ENCODE peak calls at places on chromosomes 16 and 17, in ten cellular contexts. One of them, this sample, is unnamed.

GRCh38 chr16:657487-657886 is 8.3 kb downstream of the WDR90 start:
- DNase-seq in HCT116: no peak
- DNase-seq in IMR-90: no peak
- DNase-seq in GM23248: no peak
- DNase-seq in neuronal stem cell: no peak
- DNase-seq in mesendoderm: no peak
- DNase-seq in neural progenitor cell: no peak
- DNase-seq in colonic mucosa: no peak
- DNase-seq in fibroblast of lung: no peak
- DNase-seq in keratinocyte: no peak
- DNase-seq in this sample: no peak

GRCh38 chr17:68296217-68297140 is 5.2 kb downstream of the ARSG start:
- DNase-seq in keratinocyte: no peak
- DNase-seq in fibroblast of lung: no peak
- DNase-seq in IMR-90: no peak
- DNase-seq in mesendoderm: peak
- DNase-seq in colonic mucosa: peak
- DNase-seq in neural progenitor cell: no peak
- DNase-seq in GM23248: peak
- DNase-seq in HCT116: no peak
- DNase-seq in neuronal stem cell: no peak
- DNase-seq in this sample: no peak

GRCh38 chr16:34050787-34051320 is 591.4 kb downstream of the TP53TG3F start:
- DNase-seq in IMR-90: no peak
- DNase-seq in mesendoderm: no peak
- DNase-seq in keratinocyte: no peak
- DNase-seq in colonic mucosa: no peak
- DNase-seq in neuronal stem cell: no peak
- DNase-seq in neural progenitor cell: no peak
- DNase-seq in fibroblast of lung: no peak
- DNase-seq in GM23248: no peak
- DNase-seq in HCT116: no peak
- DNase-seq in this sample: no peak

GRCh38 chr17:38464723-38465419 is 36.6 kb downstream of the ARHGAP23 start:
- DNase-seq in fibroblast of lung: peak
- DNase-seq in IMR-90: peak
- DNase-seq in neural progenitor cell: peak
- DNase-seq in GM23248: peak
- DNase-seq in HCT116: peak
- DNase-seq in mesendoderm: no peak
- DNase-seq in keratinocyte: peak
- DNase-seq in colonic mucosa: peak
- DNase-seq in neuronal stem cell: no peak
- DNase-seq in this sample: no peak

GRCh38 chr17:5832886-5833285 is 237.3 kb upstream of the WSCD1 start:
- DNase-seq in GM23248: peak
- DNase-seq in neuronal stem cell: peak
- DNase-seq in neural progenitor cell: peak
- DNase-seq in keratinocyte: peak
- DNase-seq in HCT116: peak
- DNase-seq in mesendoderm: peak
- DNase-seq in colonic mucosa: no peak
- DNase-seq in fibroblast of lung: peak
- DNase-seq in IMR-90: peak
- DNase-seq in this sample: no peak

GRCh38 chr17:5587431-5588032 is 3.2 kb upstream of the NLRP1 start:
- DNase-seq in fibroblast of lung: peak
- DNase-seq in colonic mucosa: peak
- DNase-seq in HCT116: peak
- DNase-seq in mesendoderm: peak
- DNase-seq in neural progenitor cell: peak
- DNase-seq in IMR-90: peak
- DNase-seq in keratinocyte: no peak
- DNase-seq in neuronal stem cell: peak
- DNase-seq in GM23248: peak
- DNase-seq in this sample: peak

GRCh38 chr16:87126403-87127025 is 190.7 kb downstream of the C16orf95 start:
- DNase-seq in neuronal stem cell: no peak
- DNase-seq in colonic mucosa: no peak
- DNase-seq in mesendoderm: no peak
- DNase-seq in keratinocyte: no peak
- DNase-seq in neural progenitor cell: no peak
- DNase-seq in fibroblast of lung: no peak
- DNase-seq in HCT116: no peak
- DNase-seq in GM23248: no peak
- DNase-seq in IMR-90: no peak
- DNase-seq in this sample: no peak

GRCh38 chr16:69836252-69836651 is 74.1 kb downstream of the WWP2 start:
- DNase-seq in neural progenitor cell: no peak
- DNase-seq in IMR-90: no peak
- DNase-seq in neuronal stem cell: no peak
- DNase-seq in fibroblast of lung: no peak
- DNase-seq in colonic mucosa: no peak
- DNase-seq in GM23248: no peak
- DNase-seq in keratinocyte: no peak
- DNase-seq in mesendoderm: no peak
- DNase-seq in HCT116: no peak
- DNase-seq in this sample: no peak

GRCh38 chr17:61488878-61489718 is 36.9 kb downstream of the TBX4 start:
- DNase-seq in neural progenitor cell: no peak
- DNase-seq in GM23248: no peak
- DNase-seq in HCT116: no peak
- DNase-seq in IMR-90: no peak
- DNase-seq in fibroblast of lung: no peak
- DNase-seq in colonic mucosa: peak
- DNase-seq in neuronal stem cell: no peak
- DNase-seq in keratinocyte: no peak
- DNase-seq in mesendoderm: no peak
- DNase-seq in this sample: peak

GRCh38 chr16:85193876-85194275 is 81.6 kb upstream of the CIBAR2 start:
- DNase-seq in IMR-90: no peak
- DNase-seq in mesendoderm: no peak
- DNase-seq in GM23248: no peak
- DNase-seq in neuronal stem cell: no peak
- DNase-seq in neural progenitor cell: no peak
- DNase-seq in fibroblast of lung: no peak
- DNase-seq in colonic mucosa: no peak
- DNase-seq in HCT116: no peak
- DNase-seq in keratinocyte: no peak
- DNase-seq in this sample: no peak
- H3K27ac ChIP-seq in IMR-90: peak
- H3K27ac ChIP-seq in mesendoderm: no peak
- H3K27ac ChIP-seq in GM23248: no peak
- H3K27ac ChIP-seq in neuronal stem cell: no peak
- H3K27ac ChIP-seq in neural progenitor cell: no peak
- H3K27ac ChIP-seq in fibroblast of lung: no peak
- H3K27ac ChIP-seq in colonic mucosa: no peak
- H3K27ac ChIP-seq in HCT116: no peak
- H3K27ac ChIP-seq in keratinocyte: no peak
- H3K27ac ChIP-seq in this sample: no peak

DNA sequence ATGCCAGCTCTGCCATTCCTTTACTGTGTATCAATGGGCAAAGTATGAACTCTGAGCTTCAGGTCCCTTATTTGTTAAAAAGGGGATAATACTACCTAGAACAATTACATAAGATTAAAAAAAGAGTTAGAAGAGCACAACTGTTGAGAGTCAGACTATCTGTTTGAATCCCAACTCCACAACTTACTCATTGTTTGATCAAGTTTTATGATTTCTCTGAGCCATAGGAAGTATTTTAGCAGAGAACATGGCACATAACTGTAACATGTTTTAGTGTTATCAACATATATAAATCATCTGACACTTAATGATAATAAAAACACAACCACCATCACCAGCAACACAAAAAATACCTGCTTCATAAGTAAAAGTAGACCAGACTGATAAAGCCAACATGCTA is 421.3 kb downstream of the ZFHX3 start:
- DNase-seq in fibroblast of lung: no peak
- DNase-seq in neuronal stem cell: no peak
- DNase-seq in neural progenitor cell: no peak
- DNase-seq in IMR-90: no peak
- DNase-seq in HCT116: no peak
- DNase-seq in GM23248: no peak
- DNase-seq in keratinocyte: no peak
- DNase-seq in colonic mucosa: no peak
- DNase-seq in mesendoderm: no peak
- DNase-seq in this sample: no peak
- H3K9ac ChIP-seq in fibroblast of lung: no peak
- H3K9ac ChIP-seq in neuronal stem cell: no peak
- H3K9ac ChIP-seq in neural progenitor cell: no peak
- H3K9ac ChIP-seq in IMR-90: no peak
- H3K9ac ChIP-seq in HCT116: peak
- H3K9ac ChIP-seq in GM23248: no peak
- H3K9ac ChIP-seq in keratinocyte: peak
- H3K9ac ChIP-seq in colonic mucosa: no peak
- H3K9ac ChIP-seq in mesendoderm: no peak
- H3K9ac ChIP-seq in this sample: no peak

GRCh38 chr17:22128723-22129122 is 436.4 kb downstream of the KCNJ18 start:
- DNase-seq in neural progenitor cell: no peak
- DNase-seq in mesendoderm: no peak
- DNase-seq in IMR-90: no peak
- DNase-seq in neuronal stem cell: no peak
- DNase-seq in colonic mucosa: no peak
- DNase-seq in fibroblast of lung: no peak
- DNase-seq in GM23248: no peak
- DNase-seq in HCT116: no peak
- DNase-seq in keratinocyte: no peak
- DNase-seq in this sample: no peak

GRCh38 chr17:22128171-22128570 is 435.8 kb downstream of the KCNJ18 start:
- DNase-seq in neuronal stem cell: no peak
- DNase-seq in mesendoderm: no peak
- DNase-seq in colonic mucosa: no peak
- DNase-seq in GM23248: no peak
- DNase-seq in neural progenitor cell: no peak
- DNase-seq in fibroblast of lung: no peak
- DNase-seq in keratinocyte: no peak
- DNase-seq in IMR-90: no peak
- DNase-seq in HCT116: no peak
- DNase-seq in this sample: no peak

GRCh38 chr17:22123536-22124281 is 431.4 kb downstream of the KCNJ18 start:
- DNase-seq in GM23248: no peak
- DNase-seq in keratinocyte: no peak
- DNase-seq in neural progenitor cell: no peak
- DNase-seq in neuronal stem cell: no peak
- DNase-seq in IMR-90: no peak
- DNase-seq in HCT116: no peak
- DNase-seq in colonic mucosa: no peak
- DNase-seq in mesendoderm: no peak
- DNase-seq in fibroblast of lung: no peak
- DNase-seq in this sample: no peak
- H3K27ac ChIP-seq in GM23248: no peak
- H3K27ac ChIP-seq in keratinocyte: no peak
- H3K27ac ChIP-seq in neural progenitor cell: no peak
- H3K27ac ChIP-seq in neuronal stem cell: no peak
- H3K27ac ChIP-seq in IMR-90: no peak
- H3K27ac ChIP-seq in HCT116: no peak
- H3K27ac ChIP-seq in colonic mucosa: no peak
- H3K27ac ChIP-seq in mesendoderm: no peak
- H3K27ac ChIP-seq in fibroblast of lung: no peak
- H3K27ac ChIP-seq in this sample: no peak

DNA sequence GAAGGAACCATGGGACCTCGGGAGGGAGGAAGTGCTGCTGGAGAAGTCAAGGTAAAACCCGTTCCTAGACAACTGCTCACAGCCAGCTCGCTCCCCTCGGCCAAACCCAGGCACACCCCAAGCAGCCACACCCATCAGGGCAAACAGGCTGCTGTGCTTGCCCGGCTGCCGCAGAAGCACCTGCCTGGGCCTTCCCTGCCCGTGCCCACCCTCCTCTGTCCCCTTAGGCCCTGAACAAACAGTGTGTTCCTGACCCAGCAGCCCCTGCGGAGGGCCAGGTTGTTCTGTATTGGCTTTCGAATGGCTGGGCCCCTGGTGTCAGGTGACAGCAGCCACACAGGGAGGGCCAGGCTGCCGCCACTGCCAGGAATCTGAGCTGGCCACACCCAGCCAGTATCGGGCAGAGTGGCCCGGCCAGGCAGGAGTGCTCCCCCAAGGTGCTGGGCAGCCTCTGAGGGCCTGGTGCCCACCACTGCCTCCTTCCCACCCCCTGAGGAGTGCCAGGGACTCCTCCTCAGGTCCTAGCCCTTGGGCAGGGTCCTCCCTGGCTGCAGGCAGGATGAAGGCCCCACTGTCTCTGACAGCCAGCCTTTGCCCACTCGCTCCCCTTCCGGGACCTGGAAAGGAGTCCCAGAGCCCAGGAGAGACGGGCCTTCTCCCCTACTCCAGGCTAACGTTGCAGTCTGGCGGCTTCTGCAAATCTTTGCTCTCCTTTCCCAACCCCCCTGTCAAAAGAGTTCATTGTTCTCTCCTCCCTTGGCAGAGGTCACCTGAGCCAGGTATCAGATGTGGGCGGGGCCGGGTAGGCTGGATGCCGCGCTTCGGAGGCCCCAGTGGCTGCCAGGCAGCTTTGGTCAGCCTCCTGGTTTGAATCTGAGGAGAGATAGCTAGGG is 24.0 kb downstream of the LLGL2 start:
- DNase-seq in GM23248: no peak
- DNase-seq in mesendoderm: peak
- DNase-seq in IMR-90: no peak
- DNase-seq in neuronal stem cell: peak
- DNase-seq in HCT116: peak
- DNase-seq in colonic mucosa: peak
- DNase-seq in neural progenitor cell: peak
- DNase-seq in fibroblast of lung: no peak
- DNase-seq in keratinocyte: no peak
- DNase-seq in this sample: peak
- H3K9ac ChIP-seq in GM23248: no peak
- H3K9ac ChIP-seq in mesendoderm: peak
- H3K9ac ChIP-seq in IMR-90: no peak
- H3K9ac ChIP-seq in neuronal stem cell: peak
- H3K9ac ChIP-seq in HCT116: peak
- H3K9ac ChIP-seq in colonic mucosa: peak
- H3K9ac ChIP-seq in neural progenitor cell: peak
- H3K9ac ChIP-seq in fibroblast of lung: no peak
- H3K9ac ChIP-seq in keratinocyte: peak
- H3K9ac ChIP-seq in this sample: peak

DNA sequence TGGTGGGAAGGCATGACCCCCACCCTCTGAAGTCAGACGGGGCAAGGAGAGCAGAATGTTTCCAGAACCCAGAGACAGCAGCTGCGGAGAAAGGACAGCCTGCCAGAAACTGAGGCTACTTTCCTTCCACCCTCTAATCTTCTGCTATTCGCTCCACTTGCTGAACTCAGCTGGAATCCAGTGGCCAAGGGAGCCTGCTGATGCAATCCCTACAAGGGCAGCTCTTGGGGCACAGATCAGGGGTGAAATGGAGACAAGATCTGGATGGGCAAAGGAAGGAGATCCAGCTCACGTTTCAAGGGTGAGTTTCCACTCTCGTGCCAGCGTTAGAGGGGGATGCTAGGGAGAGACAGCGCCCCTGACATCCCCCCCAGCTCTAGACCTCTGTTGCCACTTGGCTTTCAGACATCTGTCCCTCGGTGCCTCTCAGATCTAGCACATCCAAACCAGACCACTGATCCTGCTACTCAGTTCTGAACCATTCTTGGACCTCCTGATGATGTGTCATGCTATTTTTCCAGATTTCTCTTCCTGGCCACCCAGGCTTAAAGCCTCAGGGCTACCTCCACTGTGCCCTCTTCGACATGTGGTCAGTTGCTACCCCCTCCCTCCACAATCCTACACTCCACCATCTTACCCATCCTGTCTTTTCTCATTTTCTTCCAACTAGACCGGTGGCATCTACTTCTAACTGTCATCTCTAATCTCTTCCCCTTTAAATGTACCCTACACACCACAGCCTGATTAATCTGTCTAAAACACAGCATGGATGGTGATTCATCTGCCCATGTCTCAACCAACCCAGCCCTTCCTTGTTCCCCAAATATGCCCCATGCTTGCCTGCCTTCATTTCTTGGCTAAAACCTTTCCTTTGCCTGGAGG is 478.8 kb downstream of the SLC39A11 start:
- DNase-seq in neuronal stem cell: no peak
- DNase-seq in GM23248: peak
- DNase-seq in colonic mucosa: no peak
- DNase-seq in keratinocyte: no peak
- DNase-seq in HCT116: no peak
- DNase-seq in IMR-90: peak
- DNase-seq in fibroblast of lung: peak
- DNase-seq in neural progenitor cell: no peak
- DNase-seq in mesendoderm: no peak
- DNase-seq in this sample: no peak
- H3K27ac ChIP-seq in neuronal stem cell: no peak
- H3K27ac ChIP-seq in GM23248: peak
- H3K27ac ChIP-seq in colonic mucosa: peak
- H3K27ac ChIP-seq in keratinocyte: peak
- H3K27ac ChIP-seq in HCT116: peak
- H3K27ac ChIP-seq in IMR-90: no peak
- H3K27ac ChIP-seq in fibroblast of lung: no peak
- H3K27ac ChIP-seq in neural progenitor cell: no peak
- H3K27ac ChIP-seq in mesendoderm: no peak
- H3K27ac ChIP-seq in this sample: no peak